ENCODE peak calls at places on chromosomes 6 and 20, in five cellular contexts. F, N, D, Y and G are unnamed samples.

GRCh38 chr6:71190809-71191208 is 97.8 kb upstream of the OGFRL1 start:
- DNase-seq in F (no peak), Y (no peak), D (no peak), N (no peak), G (no peak)

GRCh38 chr6:30006170-30007131 is 54.6 kb upstream of the POLR1H start:
- DNase-seq in N (no peak), F (peak), Y (peak), D (no peak), G (peak)

GRCh38 chr6:37011656-37012378 is 6.4 kb downstream of the FGD2 start:
- DNase-seq in Y (no peak), D (no peak), F (no peak), N (no peak), G (no peak)

GRCh38 chr20:1185316-1185741 is 548 bp upstream of the TMEM74B start:
- DNase-seq in F (no peak), N (no peak), D (no peak), Y (peak), G (peak)

GRCh38 chr20:39800548-39800947 is 838.4 kb downstream of the DHX35 start:
- DNase-seq in Y (no peak), D (no peak), F (no peak), N (no peak), G (no peak)

GRCh38 chr6:79607000-79607399 is 24.1 kb upstream of the SH3BGRL2 start:
- DNase-seq in F (no peak), D (no peak), N (no peak), Y (no peak), G (no peak)

GRCh38 chr6:111642463-111643158 is 36.9 kb upstream of the TRAF3IP2 start:
- DNase-seq in F (no peak), Y (peak), N (peak), D (no peak), G (peak)

GRCh38 chr6:72324591-72324990 is 297.3 kb upstream of the KCNQ5 start:
- DNase-seq in N (no peak), D (no peak), F (no peak), Y (no peak), G (no peak)

GRCh38 chr6:33850869-33851541 is 47.2 kb upstream of the MLN start:
- DNase-seq in Y (no peak), D (no peak), F (no peak), N (no peak), G (no peak)

GRCh38 chr20:57412347-57413029 is 21.3 kb downstream of the RBM38 start:
- DNase-seq in D (no peak), F (no peak), N (no peak), Y (no peak), G (no peak)

GRCh38 chr20:6707231-6707870 is 60.1 kb upstream of the BMP2 start:
- DNase-seq in D (no peak), F (no peak), N (no peak), Y (no peak), G (no peak)

GRCh38 chr6:58113960-58114359 is 796.5 kb downstream of the PRIM2 start:
- DNase-seq in N (no peak), F (no peak), Y (no peak), D (no peak), G (no peak)

GRCh38 chr6:23696946-23697345 is 429.1 kb upstream of the NRSN1 start:
- DNase-seq in N (no peak), D (no peak), Y (no peak), F (no peak), G (no peak)

GRCh38 chr6:143064996-143065683 is 4.5 kb downstream of the AIG1 start:
- DNase-seq in N (no peak), D (peak), Y (no peak), F (no peak), G (no peak)

GRCh38 chr6:18431581-18431980 is 44.4 kb downstream of the RNF144B start:
- DNase-seq in F (no peak), D (peak), Y (no peak), N (no peak), G (no peak)

GRCh38 chr6:62889240-62889639 is 322.0 kb upstream of the FKBP1C start:
- DNase-seq in D (no peak), N (no peak), Y (no peak), F (no peak), G (no peak)

DNA sequence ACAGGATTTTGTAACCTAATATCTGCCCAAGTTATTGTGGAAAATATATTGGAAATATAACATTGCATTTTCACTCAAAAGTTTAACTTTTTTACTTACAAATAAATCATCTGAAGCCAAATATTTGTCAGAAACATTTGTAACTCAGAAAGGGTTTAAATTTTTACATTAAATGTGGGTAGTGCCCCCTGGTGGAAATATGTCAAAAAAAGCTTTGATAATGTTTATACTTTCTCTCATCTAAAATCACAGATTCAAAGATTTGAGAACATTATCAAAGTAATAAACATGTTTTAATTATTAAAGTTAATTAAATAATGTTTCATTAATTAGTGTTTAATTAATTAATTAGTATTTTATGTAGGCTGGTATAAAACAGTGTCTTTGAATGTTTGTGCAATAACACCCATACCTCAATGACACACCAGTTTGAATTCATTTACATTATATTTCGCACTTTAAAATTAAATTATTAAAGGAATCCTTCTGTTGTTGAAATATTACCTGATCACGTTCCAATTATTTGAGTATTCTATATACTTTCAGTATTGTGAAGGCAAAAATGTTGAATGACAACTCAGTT is 320.1 kb upstream of the FKBP1C start:
- DNase-seq in Y (no peak), F (no peak), D (no peak), N (no peak), G (peak)
- TF ChIP-seq CTCF in Y (peak), F (no peak), D (peak), N (peak), G (no peak)

GRCh38 chr6:129749749-129750120 is 39.8 kb upstream of the ARHGAP18 start:
- DNase-seq in F (no peak), D (peak), N (no peak), Y (no peak), G (no peak)

GRCh38 chr6:129748901-129749748 is 39.1 kb upstream of the ARHGAP18 start:
- DNase-seq in F (no peak), N (no peak), Y (no peak), D (no peak), G (no peak)

GRCh38 chr6:129747588-129748112 is 37.7 kb upstream of the ARHGAP18 start:
- DNase-seq in N (no peak), F (no peak), D (no peak), Y (no peak), G (no peak)

GRCh38 chr6:129750390-129750789 is 40.4 kb upstream of the ARHGAP18 start:
- DNase-seq in Y (no peak), F (no peak), N (no peak), D (no peak), G (no peak)

GRCh38 chr6:129748212-129748900 is 38.4 kb upstream of the ARHGAP18 start:
- DNase-seq in Y (no peak), F (peak), D (no peak), N (peak), G (peak)
- TF ChIP-seq CTCF in Y (no peak), F (no peak), D (no peak), N (no peak), G (no peak)

DNA sequence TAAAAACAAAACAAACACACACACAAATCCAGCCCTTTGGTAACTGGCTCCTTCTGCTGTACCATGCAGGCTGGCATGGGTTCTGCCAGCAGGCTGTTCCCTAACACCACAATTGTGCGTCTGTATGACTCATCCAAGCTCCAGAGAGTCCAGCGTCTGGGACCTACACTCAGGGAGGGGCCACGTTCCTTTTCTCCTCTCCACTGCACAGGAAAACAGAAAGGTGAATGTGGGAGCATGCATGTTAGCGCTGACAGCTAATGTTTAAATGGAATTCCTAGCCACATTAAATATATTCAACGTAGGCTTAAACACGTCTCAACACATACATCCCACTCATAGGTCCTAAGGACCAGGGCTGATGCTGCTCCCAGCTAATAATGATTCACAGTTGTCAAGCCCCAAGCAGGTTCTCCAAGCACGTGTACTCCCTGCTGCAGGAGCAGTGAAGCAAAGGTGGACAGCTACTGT is 20.7 kb downstream of the MAP1LC3A start:
- DNase-seq in N (no peak), F (no peak), Y (no peak), D (no peak), G (no peak)
- TF ChIP-seq CTCF in N (no peak), F (no peak), Y (no peak), D (peak), G (no peak)

GRCh38 chr20:32474717-32474966 is 110.5 kb downstream of the NOL4L start:
- DNase-seq in F (no peak), N (no peak), Y (no peak), D (no peak), G (no peak)
- TF ChIP-seq CTCF in F (no peak), N (no peak), Y (no peak), D (no peak), G (no peak)

GRCh38 chr20:45470262-45470931 is 844 bp downstream of the WFDC2 start:
- DNase-seq in F (peak), Y (peak), D (no peak), N (no peak), G (peak)

GRCh38 chr20:45470939-45471338 is 1.4 kb downstream of the WFDC2 start:
- DNase-seq in Y (no peak), D (no peak), F (no peak), N (no peak), G (no peak)

GRCh38 chr20:45467172-45467571 is 2.4 kb upstream of the WFDC2 start:
- DNase-seq in Y (no peak), D (no peak), F (no peak), N (no peak), G (no peak)

GRCh38 chr20:45467861-45468260 is 1.7 kb upstream of the WFDC2 start:
- DNase-seq in N (no peak), Y (no peak), D (no peak), F (no peak), G (no peak)

GRCh38 chr20:45469336-45470261 is at the start of gene WFDC2:
- DNase-seq in F (peak), N (no peak), Y (peak), D (no peak), G (no peak)
- TF ChIP-seq CTCF in F (no peak), N (no peak), Y (no peak), D (peak), G (no peak)

GRCh38 chr6:134005824-134006223 is 46.6 kb downstream of the SLC2A12 start:
- DNase-seq in D (no peak), Y (no peak), F (no peak), N (no peak), G (no peak)

GRCh38 chr6:134003542-134003951 is 48.9 kb downstream of the SLC2A12 start:
- DNase-seq in F (no peak), N (no peak), D (no peak), Y (no peak), G (no peak)

GRCh38 chr6:134007077-134007476 is 45.3 kb downstream of the SLC2A12 start:
- DNase-seq in Y (no peak), F (peak), D (no peak), N (no peak), G (no peak)

GRCh38 chr6:134002821-134003220 is 49.6 kb downstream of the SLC2A12 start:
- DNase-seq in D (no peak), N (no peak), F (peak), Y (no peak), G (no peak)

DNA sequence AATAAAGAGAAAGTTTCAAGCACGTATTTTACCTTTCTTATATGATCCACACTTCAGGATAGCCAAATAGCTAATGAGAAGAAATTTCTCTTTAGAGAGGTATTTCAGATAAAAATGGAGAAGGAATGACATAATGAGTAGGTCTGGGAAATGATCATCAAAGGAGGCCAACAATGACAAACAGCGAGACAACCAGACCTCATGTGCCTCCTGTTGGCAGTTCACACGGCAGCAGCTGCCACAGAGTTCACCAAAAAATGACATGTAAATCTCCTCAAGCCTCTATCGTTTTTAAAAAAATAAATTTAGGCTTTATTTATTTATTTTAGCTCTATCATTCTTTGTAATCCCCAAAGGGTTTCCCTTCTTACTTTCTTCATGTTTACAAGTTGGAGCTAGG is 47.7 kb downstream of the SLC2A12 start:
- DNase-seq in Y (no peak), N (no peak), F (no peak), D (no peak), G (no peak)
- TF ChIP-seq CTCF in Y (no peak), N (no peak), F (no peak), D (no peak), G (no peak)

GRCh38 chr6:35727935-35728662 is 8.7 kb upstream of the ARMC12 start:
- DNase-seq in N (peak), F (peak), Y (peak), D (peak), G (peak)
- TF ChIP-seq CTCF in N (no peak), F (peak), Y (no peak), D (no peak), G (no peak)

DNA sequence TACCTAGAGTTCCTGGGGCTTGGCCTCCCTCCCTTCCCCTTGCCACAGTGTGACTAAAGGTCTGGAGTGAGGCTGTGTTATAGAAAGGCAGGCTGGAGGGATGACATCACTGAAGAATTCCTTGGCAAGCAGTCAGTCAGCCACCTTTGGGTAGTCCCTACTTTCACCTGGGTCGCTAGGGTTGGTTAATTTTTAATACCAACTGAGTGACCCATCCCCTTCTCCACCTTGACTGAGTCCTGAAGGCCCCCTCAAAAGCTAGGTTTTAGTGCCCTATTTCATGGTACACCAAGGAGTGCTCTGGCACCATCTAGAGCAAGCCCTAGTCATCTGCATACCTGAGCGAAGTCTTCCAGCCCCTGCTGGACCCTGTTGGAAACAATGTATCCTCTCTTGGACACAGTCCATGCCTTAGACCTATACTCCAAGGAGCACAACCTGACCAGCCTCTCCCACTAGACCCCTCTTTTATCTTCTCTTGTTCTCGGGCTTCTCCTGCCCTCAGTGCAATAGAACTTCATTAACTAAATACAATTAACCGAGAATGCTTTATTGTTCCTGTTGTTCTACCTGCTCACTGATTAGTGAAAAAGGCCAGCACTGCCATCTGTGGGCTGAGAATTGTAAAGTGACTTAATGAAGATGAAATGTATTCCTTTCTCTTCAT is 44.6 kb downstream of the RIN2 start:
- DNase-seq in N (no peak), D (no peak), Y (peak), F (no peak), G (no peak)
- TF ChIP-seq CTCF in N (peak), D (peak), Y (no peak), F (no peak), G (no peak)